ENCODE peak calls at places on chromosomes 16 and 17, in eight cellular contexts. One of them, this sample, is unnamed.

GRCh38 chr16:72501739-72502653 is 330.0 kb upstream of the PMFBP1 start:
- DNase-seq in cerebellum: no peak
- DNase-seq in HT-29: peak
- DNase-seq in CD4-positive, alpha-beta T cell: no peak
- DNase-seq in activated naive CD8-positive, alpha-beta T cell treated with anti-CD3 and anti-CD28 coated beads, Interleukin-2, amount 50 U/mL, for 16 hours: no peak
- DNase-seq in A549: peak
- DNase-seq in adipocyte: peak
- DNase-seq in stimulated activated CD4-positive, alpha-beta T cell treated with anti-CD3 and anti-CD28 coated beads, TNF-alpha, amount 100 ng/mL, for 24 hours: peak
- DNase-seq in this sample: peak

GRCh38 chr17:14712471-14713075 is 411.7 kb downstream of the HS3ST3B1 start:
- DNase-seq in CD4-positive, alpha-beta T cell: no peak
- DNase-seq in stimulated activated CD4-positive, alpha-beta T cell treated with anti-CD3 and anti-CD28 coated beads, TNF-alpha, amount 100 ng/mL, for 24 hours: no peak
- DNase-seq in activated naive CD8-positive, alpha-beta T cell treated with anti-CD3 and anti-CD28 coated beads, Interleukin-2, amount 50 U/mL, for 16 hours: no peak
- DNase-seq in adipocyte: peak
- DNase-seq in HT-29: no peak
- DNase-seq in A549: no peak
- DNase-seq in cerebellum: no peak
- DNase-seq in this sample: no peak

GRCh38 chr16:2919511-2920255 is 8.0 kb downstream of the FLYWCH1 start:
- DNase-seq in CD4-positive, alpha-beta T cell: peak
- DNase-seq in A549: peak
- DNase-seq in activated naive CD8-positive, alpha-beta T cell treated with anti-CD3 and anti-CD28 coated beads, Interleukin-2, amount 50 U/mL, for 16 hours: peak
- DNase-seq in stimulated activated CD4-positive, alpha-beta T cell treated with anti-CD3 and anti-CD28 coated beads, TNF-alpha, amount 100 ng/mL, for 24 hours: no peak
- DNase-seq in cerebellum: peak
- DNase-seq in HT-29: peak
- DNase-seq in adipocyte: peak
- DNase-seq in this sample: no peak

GRCh38 chr17:72725432-72726068 is 366.9 kb downstream of the SLC39A11 start:
- DNase-seq in activated naive CD8-positive, alpha-beta T cell treated with anti-CD3 and anti-CD28 coated beads, Interleukin-2, amount 50 U/mL, for 16 hours: no peak
- DNase-seq in A549: peak
- DNase-seq in stimulated activated CD4-positive, alpha-beta T cell treated with anti-CD3 and anti-CD28 coated beads, TNF-alpha, amount 100 ng/mL, for 24 hours: no peak
- DNase-seq in CD4-positive, alpha-beta T cell: peak
- DNase-seq in HT-29: peak
- DNase-seq in adipocyte: peak
- DNase-seq in cerebellum: peak
- DNase-seq in this sample: peak

GRCh38 chr16:66572356-66572755 is 6.1 kb downstream of the CMTM1 start:
- DNase-seq in activated naive CD8-positive, alpha-beta T cell treated with anti-CD3 and anti-CD28 coated beads, Interleukin-2, amount 50 U/mL, for 16 hours: no peak
- DNase-seq in CD4-positive, alpha-beta T cell: no peak
- DNase-seq in cerebellum: no peak
- DNase-seq in A549: no peak
- DNase-seq in adipocyte: no peak
- DNase-seq in stimulated activated CD4-positive, alpha-beta T cell treated with anti-CD3 and anti-CD28 coated beads, TNF-alpha, amount 100 ng/mL, for 24 hours: no peak
- DNase-seq in HT-29: no peak
- DNase-seq in this sample: no peak

GRCh38 chr17:9151091-9151490 is 129.8 kb downstream of the NTN1 start:
- DNase-seq in A549: no peak
- DNase-seq in CD4-positive, alpha-beta T cell: no peak
- DNase-seq in cerebellum: no peak
- DNase-seq in stimulated activated CD4-positive, alpha-beta T cell treated with anti-CD3 and anti-CD28 coated beads, TNF-alpha, amount 100 ng/mL, for 24 hours: no peak
- DNase-seq in activated naive CD8-positive, alpha-beta T cell treated with anti-CD3 and anti-CD28 coated beads, Interleukin-2, amount 50 U/mL, for 16 hours: no peak
- DNase-seq in HT-29: no peak
- DNase-seq in adipocyte: no peak
- DNase-seq in this sample: no peak

GRCh38 chr17:76727745-76728456 is 1.3 kb downstream of the METTL23 start:
- DNase-seq in cerebellum: no peak
- DNase-seq in HT-29: no peak
- DNase-seq in A549: no peak
- DNase-seq in CD4-positive, alpha-beta T cell: no peak
- DNase-seq in adipocyte: peak
- DNase-seq in stimulated activated CD4-positive, alpha-beta T cell treated with anti-CD3 and anti-CD28 coated beads, TNF-alpha, amount 100 ng/mL, for 24 hours: no peak
- DNase-seq in activated naive CD8-positive, alpha-beta T cell treated with anti-CD3 and anti-CD28 coated beads, Interleukin-2, amount 50 U/mL, for 16 hours: no peak
- DNase-seq in this sample: no peak

GRCh38 chr17:7550359-7550758 is 1.5 kb downstream of the TNFSF12 start:
- DNase-seq in CD4-positive, alpha-beta T cell: no peak
- DNase-seq in A549: no peak
- DNase-seq in activated naive CD8-positive, alpha-beta T cell treated with anti-CD3 and anti-CD28 coated beads, Interleukin-2, amount 50 U/mL, for 16 hours: no peak
- DNase-seq in HT-29: no peak
- DNase-seq in adipocyte: no peak
- DNase-seq in cerebellum: no peak
- DNase-seq in stimulated activated CD4-positive, alpha-beta T cell treated with anti-CD3 and anti-CD28 coated beads, TNF-alpha, amount 100 ng/mL, for 24 hours: no peak
- DNase-seq in this sample: no peak

GRCh38 chr16:30602595-30603277 is 7.5 kb downstream of the ZNF689 start:
- DNase-seq in adipocyte: peak
- DNase-seq in HT-29: no peak
- DNase-seq in CD4-positive, alpha-beta T cell: no peak
- DNase-seq in A549: no peak
- DNase-seq in cerebellum: no peak
- DNase-seq in stimulated activated CD4-positive, alpha-beta T cell treated with anti-CD3 and anti-CD28 coated beads, TNF-alpha, amount 100 ng/mL, for 24 hours: no peak
- DNase-seq in activated naive CD8-positive, alpha-beta T cell treated with anti-CD3 and anti-CD28 coated beads, Interleukin-2, amount 50 U/mL, for 16 hours: no peak
- DNase-seq in this sample: no peak

GRCh38 chr17:564526-564925 is 150.1 kb downstream of the VPS53 start:
- DNase-seq in HT-29: no peak
- DNase-seq in cerebellum: no peak
- DNase-seq in activated naive CD8-positive, alpha-beta T cell treated with anti-CD3 and anti-CD28 coated beads, Interleukin-2, amount 50 U/mL, for 16 hours: no peak
- DNase-seq in A549: no peak
- DNase-seq in CD4-positive, alpha-beta T cell: no peak
- DNase-seq in adipocyte: no peak
- DNase-seq in stimulated activated CD4-positive, alpha-beta T cell treated with anti-CD3 and anti-CD28 coated beads, TNF-alpha, amount 100 ng/mL, for 24 hours: no peak
- DNase-seq in this sample: no peak

This sample was measured in left lobe of liver.